ENCODE peak calls at places on chromosome 10, in eight cellular contexts. A, J, K, X, U, T, I and B are unnamed samples.

GRCh38 chr10:132461683-132462231 is 64.8 kb downstream of the PWWP2B start:
- DNase-seq in A (no peak), J (no peak), K (no peak), X (no peak), U (no peak), T (no peak), I (no peak), B (no peak)

GRCh38 chr10:11729790-11730315 is 12.3 kb upstream of the ECHDC3 start:
- DNase-seq in A (no peak), J (no peak), K (no peak), X (no peak), U (no peak), T (no peak), I (peak), B (no peak)

GRCh38 chr10:26269754-26270153 is 53.2 kb downstream of the GAD2 start:
- DNase-seq in A (peak), J (peak), K (no peak), X (peak), U (no peak), T (peak), I (no peak), B (peak)

GRCh38 chr10:88831709-88832108 is 19.9 kb downstream of the ANKRD22 start:
- DNase-seq in A (no peak), J (no peak), K (no peak), X (no peak), U (no peak), T (no peak), I (no peak), B (no peak)

GRCh38 chr10:30985552-30985951 is 46.1 kb downstream of the ZNF438 start:
- DNase-seq in A (peak), J (peak), K (no peak), X (no peak), U (no peak), T (no peak), I (no peak), B (no peak)

GRCh38 chr10:80429521-80429966 is 21.2 kb downstream of the PRXL2A start:
- DNase-seq in A (peak), J (no peak), K (no peak), X (no peak), U (no peak), T (no peak), I (peak), B (no peak)

GRCh38 chr10:36634916-36635315 is 490.5 kb upstream of the ANKRD30A start:
- DNase-seq in A (no peak), J (peak), K (peak), X (no peak), U (no peak), T (peak), I (no peak), B (peak)

GRCh38 chr10:115402690-115403089 is 309.5 kb downstream of the ATRNL1 start:
- DNase-seq in A (peak), J (peak), K (peak), X (no peak), U (no peak), T (peak), I (no peak), B (peak)

GRCh38 chr10:114684085-114684821 is 26.2 kb upstream of the ABLIM1 start:
- DNase-seq in A (peak), J (no peak), K (peak), X (no peak), U (no peak), T (no peak), I (no peak), B (peak)

GRCh38 chr10:70053896-70054641 is 1.4 kb downstream of the MACROH2A2 start:
- DNase-seq in A (peak), J (peak), K (no peak), X (peak), U (peak), T (no peak), I (no peak), B (peak)

GRCh38 chr10:70053212-70053895 is 708 bp downstream of the MACROH2A2 start:
- DNase-seq in A (peak), J (peak), K (no peak), X (peak), U (peak), T (no peak), I (no peak), B (peak)

GRCh38 chr10:70054902-70055301 is 2.3 kb downstream of the MACROH2A2 start:
- DNase-seq in A (no peak), J (peak), K (no peak), X (no peak), U (no peak), T (no peak), I (no peak), B (peak)

GRCh38 chr10:70051878-70052277 is 768 bp upstream of the MACROH2A2 start:
- DNase-seq in A (no peak), J (no peak), K (no peak), X (no peak), U (no peak), T (no peak), I (no peak), B (peak)

GRCh38 chr10:70052462-70053211 is at the start of gene MACROH2A2:
- DNase-seq in A (peak), J (peak), K (peak), X (peak), U (peak), T (peak), I (peak), B (peak)
- TF ChIP-seq CTCF in A (peak), J (peak), K (peak), X (peak), U (peak), T (peak), I (no peak), B (peak)

GRCh38 chr10:5196613-5197234 is at the start of gene AKR1C4:
- DNase-seq in A (no peak), J (no peak), K (no peak), X (no peak), U (no peak), T (no peak), I (no peak), B (no peak)

GRCh38 chr10:5198386-5198785 is 1.7 kb downstream of the AKR1C4 start:
- DNase-seq in A (no peak), J (no peak), K (no peak), X (no peak), U (no peak), T (no peak), I (no peak), B (no peak)

GRCh38 chr10:5195727-5196374 is 786 bp upstream of the AKR1C4 start:
- DNase-seq in A (no peak), J (no peak), K (no peak), X (no peak), U (no peak), T (no peak), I (no peak), B (no peak)

GRCh38 chr10:5194431-5194830 is 2.2 kb upstream of the AKR1C4 start:
- DNase-seq in A (no peak), J (no peak), K (no peak), X (no peak), U (no peak), T (no peak), I (no peak), B (no peak)

GRCh38 chr10:5199398-5199797 is 2.8 kb downstream of the AKR1C4 start:
- DNase-seq in A (no peak), J (no peak), K (no peak), X (no peak), U (no peak), T (no peak), I (no peak), B (no peak)
- TF ChIP-seq CTCF in A (no peak), J (no peak), K (no peak), X (no peak), U (no peak), T (no peak), I (no peak), B (no peak)

GRCh38 chr10:127973810-127974311 is 67.0 kb downstream of the PTPRE start:
- DNase-seq in A (no peak), J (no peak), K (no peak), X (no peak), U (no peak), T (no peak), I (no peak), B (no peak)
- TF ChIP-seq CTCF in A (no peak), J (no peak), K (no peak), X (no peak), U (no peak), T (peak), I (no peak), B (no peak)

DNA sequence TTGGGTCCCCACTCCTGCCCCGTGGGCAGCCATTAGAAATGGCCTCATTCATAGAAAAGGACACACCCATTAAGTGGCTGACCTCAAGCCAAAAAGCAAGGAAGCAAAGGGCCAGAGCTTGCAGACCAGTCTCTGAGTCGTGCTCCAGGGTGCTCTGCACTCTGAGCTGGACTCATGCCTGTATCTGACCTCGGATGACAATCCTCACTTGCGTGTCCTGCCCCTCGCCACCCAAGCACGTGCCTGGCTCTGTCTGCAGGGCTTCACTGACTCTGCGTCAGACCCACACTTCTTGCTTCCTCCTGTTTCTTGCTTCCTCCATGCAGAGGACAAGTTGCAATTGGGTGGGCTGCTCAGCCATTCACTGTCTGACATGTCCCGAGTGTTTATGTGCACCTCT is 138.8 kb downstream of the OAT start:
- DNase-seq in A (no peak), J (no peak), K (no peak), X (no peak), U (no peak), T (no peak), I (no peak), B (no peak)
- TF ChIP-seq CTCF in A (no peak), J (no peak), K (no peak), X (no peak), U (no peak), T (no peak), I (no peak), B (no peak)

DNA sequence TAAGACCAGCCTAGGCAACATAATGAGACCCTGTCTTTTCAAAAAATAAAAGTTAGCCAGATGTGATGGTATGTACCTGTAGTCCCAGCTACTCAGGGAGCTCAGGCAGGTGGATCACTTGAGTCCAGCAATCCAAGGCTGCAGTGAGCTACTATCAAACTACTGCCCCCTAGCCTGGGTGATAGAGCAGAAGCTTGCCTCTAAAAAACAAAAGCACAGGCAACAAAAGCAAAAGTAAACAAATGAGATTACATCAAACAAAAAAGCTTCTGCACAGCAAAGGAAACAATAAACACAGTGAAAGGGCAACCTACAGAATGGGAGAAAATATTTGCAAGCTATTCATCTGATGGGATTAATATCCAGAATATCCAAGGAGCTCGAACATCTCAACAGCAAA is 65.4 kb downstream of the FANK1 start:
- DNase-seq in A (no peak), J (no peak), K (no peak), X (no peak), U (no peak), T (no peak), I (no peak), B (no peak)
- TF ChIP-seq CTCF in A (no peak), J (peak), K (no peak), X (no peak), U (no peak), T (no peak), I (no peak), B (no peak)

GRCh38 chr10:6980353-6980752 is 400.3 kb upstream of the PRKCQ start:
- DNase-seq in A (no peak), J (no peak), K (no peak), X (peak), U (no peak), T (no peak), I (no peak), B (no peak)
- TF ChIP-seq CTCF in A (no peak), J (no peak), K (no peak), X (no peak), U (no peak), T (no peak), I (no peak), B (no peak)

DNA sequence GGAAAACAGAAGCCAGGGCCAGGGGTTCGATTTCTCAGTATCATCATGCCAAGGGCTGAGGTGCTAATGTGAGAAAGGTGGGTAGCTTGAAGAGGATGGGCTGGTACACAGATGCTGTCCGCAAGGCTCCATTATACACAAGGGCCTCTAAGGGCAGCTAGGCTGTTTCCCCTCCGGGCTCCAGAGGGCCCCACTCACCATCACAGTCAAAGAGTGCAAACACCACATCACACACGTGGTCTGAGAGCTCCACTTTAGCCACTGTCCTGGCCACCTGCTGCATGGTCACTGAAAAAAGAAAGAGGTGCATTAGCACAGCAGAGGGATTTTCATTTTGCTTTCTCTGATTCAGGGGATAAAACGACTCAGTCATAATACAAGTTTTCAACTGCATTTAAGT is 20.9 kb upstream of the DNAJB12 start:
- DNase-seq in A (no peak), J (peak), K (no peak), X (peak), U (no peak), T (no peak), I (no peak), B (no peak)
- TF ChIP-seq CTCF in A (no peak), J (peak), K (peak), X (peak), U (no peak), T (peak), I (no peak), B (no peak)

GRCh38 chr10:97685395-97685958 is 1.6 kb downstream of the AVPI1 start:
- DNase-seq in A (peak), J (peak), K (no peak), X (peak), U (no peak), T (peak), I (no peak), B (peak)
- TF ChIP-seq CTCF in A (peak), J (peak), K (peak), X (peak), U (peak), T (peak), I (peak), B (no peak)